ENCODE peak calls at places on chromosomes 5 and 9, in eight cellular contexts. S is HCT116, F is PC-3, G is aorta, V is uterus, D is astrocyte, P is stomach, H is cardiac muscle cell. U is an unnamed sample.

GRCh38 chr5:145585443-145586148 is 249.5 kb downstream of the PRELID2 start:
- DNase-seq in S (no peak), F (peak; percentile 15), G (no peak), V (no peak), D (no peak), P (no peak), H (no peak), U (no peak)

GRCh38 chr9:137178201-137178938 is 6.5 kb upstream of the TMEM210 start:
- DNase-seq in S (no peak), F (no peak), G (no peak), V (no peak), D (no peak), P (no peak), H (no peak), U (no peak)

GRCh38 chr5:76953551-76954382 is 922 bp downstream of the CRHBP start:
- DNase-seq in S (no peak), F (no peak), G (no peak), V (no peak), D (peak; percentile 44), P (no peak), H (peak; percentile 37), U (no peak)

GRCh38 chr5:14190194-14191164 is 47.3 kb downstream of the TRIO start:
- DNase-seq in S (peak; percentile 73), F (peak; percentile 99), G (peak; percentile 82), V (no peak), D (peak; percentile 100), P (no peak), H (peak; percentile 97), U (no peak)

GRCh38 chr9:126986506-126986951 is 71.9 kb downstream of the RALGPS1 start:
- DNase-seq in S (peak; percentile 16), F (peak; percentile 63), G (no peak), V (no peak), D (no peak), P (no peak), H (peak; percentile 21), U (no peak)

GRCh38 chr5:102226321-102226720 is 69.8 kb downstream of the SLCO4C1 start:
- DNase-seq in S (no peak), F (peak; percentile 25), G (no peak), V (no peak), D (no peak), P (no peak), H (no peak), U (no peak)

GRCh38 chr9:9387511-9388115 is 1225.2 kb downstream of the PTPRD start:
- DNase-seq in S (no peak), F (no peak), G (no peak), V (no peak), D (no peak), P (no peak), H (no peak), U (no peak)

GRCh38 chr9:7315746-7316457 is 483.7 kb downstream of the DMAC1 start:
- DNase-seq in S (no peak), F (no peak), G (no peak), V (peak; percentile 22), D (peak; percentile 6), P (no peak), H (peak; percentile 78), U (no peak)

GRCh38 chr9:136546697-136547481 is 1.0 kb upstream of the NOTCH1 start:
- DNase-seq in S (no peak), F (peak; percentile 50), G (peak; percentile 86), V (peak; percentile 87), D (no peak), P (peak; percentile 83), H (peak; percentile 75), U (peak; percentile 73)

GRCh38 chr5:9165567-9165966 is 380.3 kb downstream of the SEMA5A start:
- DNase-seq in S (no peak), F (no peak), G (no peak), V (no peak), D (peak; percentile 8), P (no peak), H (no peak), U (no peak)

GRCh38 chr9:71909887-71910601 is 949 bp downstream of the ABHD17B start:
- DNase-seq in S (no peak), F (peak; percentile 16), G (peak; percentile 71), V (no peak), D (no peak), P (peak; percentile 52), H (peak; percentile 33), U (peak; percentile 49)

GRCh38 chr5:165188555-165189260 is 1683.3 kb downstream of the MAT2B start:
- DNase-seq in S (no peak), F (no peak), G (no peak), V (no peak), D (no peak), P (no peak), H (no peak), U (no peak)

GRCh38 chr5:10588779-10589447 is 25.0 kb downstream of the ANKRD33B start:
- DNase-seq in S (no peak), F (no peak), G (no peak), V (no peak), D (no peak), P (no peak), H (no peak), U (no peak)

GRCh38 chr9:21972361-21972760 is 21.8 kb downstream of the CDKN2A start:
- DNase-seq in S (no peak), F (no peak), G (no peak), V (no peak), D (no peak), P (no peak), H (no peak), U (no peak)

GRCh38 chr9:91812191-91812590 is 137.8 kb downstream of the ROR2 start:
- DNase-seq in S (no peak), F (no peak), G (no peak), V (no peak), D (no peak), P (peak; percentile 19), H (no peak), U (no peak)

GRCh38 chr5:89728134-89728533 is 681.4 kb downstream of the CETN3 start:
- DNase-seq in S (no peak), F (no peak), G (no peak), V (no peak), D (no peak), P (no peak), H (no peak), U (no peak)

GRCh38 chr5:151451626-151452520 is 4.5 kb downstream of the SLC36A1 start:
- DNase-seq in S (no peak), F (peak; percentile 75), G (no peak), V (no peak), D (peak; percentile 50), P (no peak), H (peak; percentile 13), U (no peak)

GRCh38 chr5:171387970-171388815 is 544 bp downstream of the NPM1 start:
- DNase-seq in S (no peak), F (peak; percentile 74), G (peak; percentile 87), V (peak; percentile 71), D (peak; percentile 56), P (peak; percentile 74), H (peak; percentile 85), U (peak; percentile 80)

GRCh38 chr9:36748322-36748899 is 175.7 kb downstream of the MELK start:
- DNase-seq in S (no peak), F (peak; percentile 25), G (no peak), V (no peak), D (peak; percentile 22), P (peak; percentile 27), H (peak; percentile 75), U (no peak)

GRCh38 chr5:137858223-137858916 is 9.3 kb upstream of the MYOT start:
- DNase-seq in S (no peak), F (no peak), G (no peak), V (no peak), D (peak; percentile 27), P (no peak), H (peak; percentile 63), U (no peak)

GRCh38 chr9:120755827-120756434 is 37.3 kb downstream of the FBXW2 start:
- DNase-seq in S (peak; percentile 24), F (peak; percentile 73), G (no peak), V (peak; percentile 47), D (no peak), P (peak; percentile 64), H (peak; percentile 55), U (peak; percentile 62)

GRCh38 chr9:99593621-99594020 is 228.1 kb upstream of the NR4A3 start:
- DNase-seq in S (no peak), F (no peak), G (no peak), V (no peak), D (no peak), P (no peak), H (no peak), U (no peak)

GRCh38 chr9:708556-709432 is 132.7 kb upstream of the DMRT1 start:
- DNase-seq in S (no peak), F (no peak), G (no peak), V (no peak), D (no peak), P (no peak), H (no peak), U (no peak)

DNA sequence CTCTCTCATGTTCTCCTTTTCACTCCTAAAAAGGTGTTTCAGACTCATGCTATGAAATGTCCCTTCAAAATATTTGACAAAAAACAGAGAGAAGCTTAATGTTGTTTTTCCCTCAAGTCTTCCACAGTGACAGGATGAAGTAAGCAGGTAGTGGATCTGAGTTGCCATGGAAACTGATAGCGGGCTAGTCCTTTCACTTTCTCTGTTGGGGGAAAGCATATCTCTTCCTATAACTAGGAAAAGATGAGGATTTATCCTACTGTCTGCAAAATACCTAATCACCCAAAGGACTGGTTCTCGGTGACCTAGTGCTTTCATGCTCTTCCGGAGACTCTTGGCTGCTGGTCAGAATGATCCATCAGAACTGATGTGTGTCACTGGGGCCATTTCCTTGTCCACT is 100.7 kb downstream of the ATP10B start:
- DNase-seq in S (no peak), F (no peak), G (no peak), V (no peak), D (no peak), P (no peak), H (no peak), U (no peak)
- H3K4me1 ChIP-seq in S (no peaks in the 10 kb centered on the region), F (no peaks in the 10 kb centered on the region), G (no peaks in the 10 kb centered on the region), V (no peaks in the 10 kb centered on the region), D (no peaks in the 10 kb centered on the region), P (no peaks in the 10 kb centered on the region), H (no peaks in the 10 kb centered on the region), U (no peaks in the 10 kb centered on the region)

DNA sequence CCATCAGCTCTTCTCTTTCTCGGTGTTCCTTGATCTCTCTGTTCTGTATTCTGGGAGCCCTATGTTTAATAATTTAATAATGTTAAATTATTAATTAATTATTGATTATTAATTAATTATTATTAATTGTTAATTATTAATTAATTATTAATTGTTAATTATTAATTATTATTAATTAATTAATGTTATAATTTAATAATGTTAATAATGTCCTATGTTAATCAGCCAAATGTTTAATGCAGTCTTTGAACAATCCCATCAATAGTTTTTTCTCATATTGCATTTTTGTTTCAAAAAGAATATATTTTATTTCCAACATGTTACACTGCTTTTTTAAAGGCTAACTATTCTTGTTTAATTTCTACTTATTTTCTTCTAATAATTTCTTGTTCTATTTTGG is 26.2 kb downstream of the MGAT1 start:
- DNase-seq in S (no peak), F (no peak), G (no peak), V (no peak), D (no peak), P (no peak), H (no peak), U (no peak)
- H3K4me3 ChIP-seq in S (no peak overlapping the region), F (no peak overlapping the region), G (no peak overlapping the region), V (no peak overlapping the region), D (no peak overlapping the region), P (no peak overlapping the region), H (no peak overlapping the region), U (no peak overlapping the region)

GRCh38 chr5:56711191-56711590 is 104.2 kb upstream of the MAP3K1 start:
- DNase-seq in S (no peak), F (peak; percentile 16), G (no peak), V (no peak), D (peak; percentile 71), P (no peak), H (peak; percentile 21), U (no peak)
- H3K27ac ChIP-seq in S (no peak overlapping the region), F (no peak overlapping the region), G (no peak overlapping the region), V (no peak overlapping the region), D (no peak overlapping the region), P (no peak overlapping the region), H (no peak overlapping the region), U (no peak overlapping the region)

GRCh38 chr9:129582865-129583264 is 38.0 kb downstream of the C9orf50 start:
- DNase-seq in S (no peak), F (no peak), G (no peak), V (no peak), D (no peak), P (no peak), H (no peak), U (no peak)
- H3K4me1 ChIP-seq in S (peaks cover 38% of the 10 kb centered on the region), F (no peaks in the 10 kb centered on the region), G (no peaks in the 10 kb centered on the region), V (no peaks in the 10 kb centered on the region), D (no peaks in the 10 kb centered on the region), P (no peaks in the 10 kb centered on the region), H (no peaks in the 10 kb centered on the region), U (no peaks in the 10 kb centered on the region)